ENCODE peak calls at places on chromosomes 13 and 19, in six cellular contexts. A is central memory CD4-positive, alpha-beta T cell; L is retina; U is AG09319; F is NCI-H2081; X is ascending aorta. P is an unnamed sample.
A peak's percentile ranks its signal among the peaks of the same experiment; 100 is the strongest.

GRCh38 chr13:106597190-106597589 is 29.3 kb upstream of the ARGLU1 start:
- DNase-seq in A (no peak), L (no peak), U (no peak), F (no peak), X (no peak), P (no peak)

GRCh38 chr19:19900124-19900523 is 622 bp upstream of the ZNF93 start:
- DNase-seq in A (no peak), L (no peak), U (peak; percentile 44), F (no peak), X (no peak), P (no peak)

GRCh38 chr19:39277598-39277997 is 9.4 kb downstream of the IFNL2 start:
- DNase-seq in A (no peak), L (no peak), U (no peak), F (no peak), X (no peak), P (no peak)

GRCh38 chr19:35266904-35267817 is 1.6 kb upstream of the USF2 start:
- DNase-seq in A (no peak), L (no peak), U (no peak), F (no peak), X (no peak), P (no peak)

GRCh38 chr19:33521480-33522370 is at the start of gene PEPD:
- DNase-seq in A (peak; percentile 64), L (peak; percentile 87), U (peak; percentile 69), F (peak; percentile 66), X (peak; percentile 60), P (peak; percentile 95)

GRCh38 chr13:42318570-42318969 is 46.6 kb downstream of the AKAP11 start:
- DNase-seq in A (no peak), L (no peak), U (no peak), F (no peak), X (no peak), P (no peak)

GRCh38 chr19:35908010-35908441 is at the start of gene TYROBP:
- DNase-seq in A (no peak), L (no peak), U (no peak), F (no peak), X (no peak), P (no peak)

GRCh38 chr19:7924241-7924640 is 1.7 kb downstream of the CTXN1 start:
- DNase-seq in A (no peak), L (no peak), U (no peak), F (no peak), X (no peak), P (no peak)

GRCh38 chr19:7515471-7516226 is at the start of gene ZNF358:
- DNase-seq in A (no peak), L (peak; percentile 81), U (peak; percentile 45), F (peak; percentile 67), X (no peak), P (no peak)

GRCh38 chr19:35120492-35120891 is 4.9 kb downstream of the FXYD3 start:
- DNase-seq in A (no peak), L (no peak), U (peak; percentile 70), F (peak; percentile 74), X (no peak), P (no peak)

GRCh38 chr19:1845642-1846041 is 2.6 kb downstream of the REXO1 start:
- DNase-seq in A (no peak), L (no peak), U (no peak), F (no peak), X (no peak), P (no peak)

GRCh38 chr19:54674021-54674617 is 11.3 kb downstream of the LILRB4 start:
- DNase-seq in A (no peak), L (peak; percentile 21), U (no peak), F (peak; percentile 15), X (no peak), P (no peak)

GRCh38 chr13:97429681-97430081 is 4.3 kb upstream of the RAP2A start:
- DNase-seq in A (no peak), L (peak; percentile 19), U (no peak), F (peak; percentile 72), X (no peak), P (no peak)

GRCh38 chr13:31747271-31747670 is 7.9 kb downstream of the RXFP2 start:
- DNase-seq in A (no peak), L (no peak), U (no peak), F (no peak), X (no peak), P (no peak)

GRCh38 chr13:99642006-99642405 is 140.7 kb downstream of the TM9SF2 start:
- DNase-seq in A (no peak), L (no peak), U (no peak), F (no peak), X (no peak), P (no peak)

GRCh38 chr13:112113851-112114250 is 46.9 kb downstream of the SOX1 start:
- DNase-seq in A (no peak), L (no peak), U (no peak), F (no peak), X (no peak), P (peak; percentile 59)

GRCh38 chr13:91017031-91017668 is 330.3 kb upstream of the MIR17HG start:
- DNase-seq in A (no peak), L (peak; percentile 34), U (no peak), F (peak; percentile 72), X (no peak), P (no peak)

GRCh38 chr13:46146898-46147297 is 35.1 kb downstream of the LCP1 start:
- DNase-seq in A (no peak), L (no peak), U (no peak), F (no peak), X (no peak), P (no peak)

GRCh38 chr13:111411186-111411858 is 90.9 kb downstream of the TEX29 start:
- DNase-seq in A (no peak), L (peak; percentile 66), U (no peak), F (peak; percentile 43), X (no peak), P (no peak)

GRCh38 chr13:101523732-101524131 is 71.3 kb downstream of the ITGBL1 start:
- DNase-seq in A (no peak), L (no peak), U (no peak), F (peak; percentile 6), X (peak; percentile 40), P (peak; percentile 67)

GRCh38 chr19:55546822-55547614 is 1.7 kb upstream of the SBK3 start:
- DNase-seq in A (no peak), L (no peak), U (no peak), F (no peak), X (peak; percentile 70), P (no peak)

GRCh38 chr13:38743499-38743898 is 56.6 kb downstream of the FREM2 start:
- DNase-seq in A (no peak), L (no peak), U (no peak), F (peak; percentile 47), X (no peak), P (no peak)

GRCh38 chr19:34471906-34472305 is 9.7 kb upstream of the WTIP start:
- DNase-seq in A (no peak), L (no peak), U (no peak), F (peak; percentile 13), X (no peak), P (no peak)

GRCh38 chr19:43570174-43570791 is 5.0 kb downstream of the XRCC1 start:
- DNase-seq in A (no peak), L (no peak), U (no peak), F (peak; percentile 92), X (no peak), P (no peak)

GRCh38 chr19:5128932-5129389 is 160.0 kb downstream of the KDM4B start:
- DNase-seq in A (no peak), L (no peak), U (no peak), F (no peak), X (no peak), P (no peak)

GRCh38 chr13:90455861-90456260 is 891.6 kb upstream of the MIR17HG start:
- DNase-seq in A (no peak), L (no peak), U (no peak), F (no peak), X (no peak), P (no peak)

GRCh38 chr19:55698256-55698655 is 23.2 kb downstream of the EPN1 start:
- DNase-seq in A (no peak), L (no peak), U (no peak), F (no peak), X (no peak), P (no peak)

GRCh38 chr19:20078696-20079095 is 896 bp downstream of the ZNF90 start:
- DNase-seq in A (no peak), L (peak; percentile 53), U (no peak), F (no peak), X (no peak), P (no peak)

GRCh38 chr19:2270572-2271515 is 11.1 kb downstream of the PEAK3 start:
- DNase-seq in A (peak; percentile 71), L (peak; percentile 59), U (peak; percentile 67), F (peak; percentile 73), X (peak; percentile 62), P (peak; percentile 91)

GRCh38 chr19:4233282-4233853 is 4.0 kb downstream of the EBI3 start:
- DNase-seq in A (peak; percentile 33), L (peak; percentile 42), U (no peak), F (peak; percentile 25), X (no peak), P (no peak)

GRCh38 chr13:32178763-32179162 is 136.4 kb downstream of the ZAR1L start:
- DNase-seq in A (no peak), L (no peak), U (no peak), F (no peak), X (no peak), P (no peak)

GRCh38 chr19:44539991-44540390 is 10.5 kb upstream of the CEACAM20 start:
- DNase-seq in A (no peak), L (no peak), U (no peak), F (no peak), X (no peak), P (no peak)

GRCh38 chr19:42606660-42607351 is 12.1 kb upstream of the CEACAM8 start:
- DNase-seq in A (peak; percentile 23), L (peak; percentile 80), U (no peak), F (peak; percentile 54), X (no peak), P (no peak)